ENCODE peak calls at places on chromosomes 12 and 14, in nine cellular contexts. Z, B, A, F, L, T, W, H and C are unnamed samples. For H3K9me3, the result is how much of the 10 kb centered on the place peaks cover.

GRCh38 chr12:120670667-120671066 is 16.3 kb upstream of the MLEC start:
- DNase-seq in Z (no peak), B (no peak), A (no peak), F (no peak), L (no peak), T (no peak), W (no peak), H (no peak), C (no peak)

GRCh38 chr14:103104389-103104653 is 9.8 kb downstream of the EXOC3L4 start:
- DNase-seq in Z (no peak), B (no peak), A (no peak), F (no peak), L (no peak), T (no peak), W (no peak), H (no peak), C (no peak)

GRCh38 chr14:45531022-45531421 is 278.0 kb upstream of the MIS18BP1 start:
- DNase-seq in Z (no peak), B (no peak), A (no peak), F (no peak), L (no peak), T (no peak), W (no peak), H (no peak), C (no peak)

GRCh38 chr12:3668479-3669165 is 84.3 kb downstream of the CRACR2A start:
- DNase-seq in Z (no peak), B (no peak), A (no peak), F (no peak), L (no peak), T (no peak), W (no peak), H (no peak), C (no peak)

GRCh38 chr14:55909879-55910278 is 208.3 kb upstream of the PELI2 start:
- DNase-seq in Z (no peak), B (no peak), A (no peak), F (no peak), L (no peak), T (no peak), W (no peak), H (no peak), C (no peak)

GRCh38 chr12:87217486-87217885 is 811.7 kb downstream of the C12orf50 start:
- DNase-seq in Z (no peak), B (no peak), A (no peak), F (no peak), L (no peak), T (no peak), W (peak), H (no peak), C (no peak)

GRCh38 chr12:59268295-59268809 is 327.5 kb upstream of the SLC16A7 start:
- DNase-seq in Z (no peak), B (no peak), A (no peak), F (no peak), L (no peak), T (no peak), W (no peak), H (no peak), C (peak)

GRCh38 chr12:128091101-128091795 is 175.7 kb upstream of the TMEM132C start:
- DNase-seq in Z (no peak), B (no peak), A (no peak), F (no peak), L (no peak), T (no peak), W (no peak), H (no peak), C (peak)

GRCh38 chr12:108337235-108338223 is 1.6 kb downstream of the CMKLR1 start:
- DNase-seq in Z (no peak), B (no peak), A (peak), F (no peak), L (peak), T (no peak), W (peak), H (peak), C (peak)

GRCh38 chr14:98725196-98725595 is 546.8 kb downstream of the BCL11B start:
- DNase-seq in Z (no peak), B (no peak), A (no peak), F (no peak), L (no peak), T (no peak), W (no peak), H (no peak), C (no peak)

GRCh38 chr12:95601626-95602025 is 50.4 kb upstream of the USP44 start:
- DNase-seq in Z (no peak), B (no peak), A (no peak), F (no peak), L (peak), T (no peak), W (peak), H (no peak), C (no peak)

GRCh38 chr14:60184597-60185555 is 19.7 kb upstream of the DHRS7 start:
- DNase-seq in Z (no peak), B (no peak), A (peak), F (no peak), L (no peak), T (no peak), W (no peak), H (no peak), C (no peak)

GRCh38 chr14:71054706-71055105 is 147.4 kb downstream of the PCNX1 start:
- DNase-seq in Z (no peak), B (no peak), A (no peak), F (no peak), L (no peak), T (no peak), W (no peak), H (no peak), C (no peak)

GRCh38 chr14:95291859-95292542 is 27.7 kb downstream of the CLMN start:
- DNase-seq in Z (no peak), B (peak), A (peak), F (peak), L (peak), T (no peak), W (peak), H (no peak), C (no peak)

GRCh38 chr14:71591929-71592328 is 340.3 kb upstream of the RGS6 start:
- DNase-seq in Z (no peak), B (no peak), A (no peak), F (no peak), L (peak), T (no peak), W (peak), H (no peak), C (no peak)

GRCh38 chr12:64687816-64688599 is 71.2 kb downstream of the GNS start:
- DNase-seq in Z (no peak), B (no peak), A (no peak), F (no peak), L (no peak), T (no peak), W (peak), H (no peak), C (no peak)

GRCh38 chr12:12718382-12718761 is 1.2 kb downstream of the CDKN1B start:
- DNase-seq in Z (no peak), B (no peak), A (no peak), F (no peak), L (no peak), T (no peak), W (no peak), H (no peak), C (no peak)

GRCh38 chr12:4564819-4565218 is 2.8 kb downstream of the DYRK4 start:
- DNase-seq in Z (no peak), B (no peak), A (peak), F (no peak), L (no peak), T (no peak), W (no peak), H (no peak), C (no peak)

GRCh38 chr14:76872796-76873432 is 46.7 kb downstream of the LRRC74A start:
- DNase-seq in Z (peak), B (peak), A (peak), F (peak), L (peak), T (peak), W (peak), H (peak), C (peak)

GRCh38 chr12:50764861-50765324 is 992 bp downstream of the ATF1 start:
- DNase-seq in Z (no peak), B (no peak), A (peak), F (no peak), L (peak), T (peak), W (peak), H (peak), C (no peak)

GRCh38 chr14:92694807-92695206 is 53.6 kb downstream of the LGMN start:
- DNase-seq in Z (no peak), B (no peak), A (no peak), F (no peak), L (no peak), T (no peak), W (no peak), H (no peak), C (no peak)

GRCh38 chr14:75098682-75099081 is 28.2 kb downstream of the NEK9 start:
- DNase-seq in Z (no peak), B (no peak), A (no peak), F (no peak), L (no peak), T (no peak), W (no peak), H (no peak), C (no peak)

GRCh38 chr12:120263725-120264040 is 1.8 kb downstream of the PXN start:
- DNase-seq in Z (no peak), B (no peak), A (no peak), F (no peak), L (no peak), T (no peak), W (no peak), H (no peak), C (no peak)

GRCh38 chr12:108657130-108657745 is 23.5 kb upstream of the SELPLG start:
- DNase-seq in Z (no peak), B (no peak), A (no peak), F (no peak), L (no peak), T (no peak), W (no peak), H (no peak), C (peak)

GRCh38 chr12:64025174-64025958 is 180.9 kb downstream of the SRGAP1 start:
- DNase-seq in Z (no peak), B (no peak), A (no peak), F (no peak), L (no peak), T (no peak), W (no peak), H (no peak), C (no peak)

GRCh38 chr14:70289138-70289537 is 70.3 kb downstream of the COX16 start:
- DNase-seq in Z (no peak), B (no peak), A (no peak), F (no peak), L (no peak), T (peak), W (no peak), H (no peak), C (no peak)

GRCh38 chr12:26573212-26573909 is 259.6 kb downstream of the ITPR2 start:
- DNase-seq in Z (no peak), B (no peak), A (no peak), F (no peak), L (no peak), T (no peak), W (no peak), H (no peak), C (peak)

GRCh38 chr12:18556081-18556645 is 181.6 kb downstream of the PLCZ1 start:
- DNase-seq in Z (no peak), B (no peak), A (no peak), F (no peak), L (no peak), T (no peak), W (peak), H (no peak), C (no peak)

GRCh38 chr12:114936148-114937099 is 252.4 kb upstream of the TBX3 start:
- DNase-seq in Z (no peak), B (no peak), A (no peak), F (no peak), L (peak), T (no peak), W (peak), H (no peak), C (peak)

GRCh38 chr12:115203661-115204060 is 519.7 kb upstream of the TBX3 start:
- DNase-seq in Z (no peak), B (no peak), A (no peak), F (no peak), L (peak), T (no peak), W (peak), H (no peak), C (peak)

GRCh38 chr14:100532916-100533630 is 54.1 kb downstream of the BEGAIN start:
- DNase-seq in Z (no peak), B (peak), A (no peak), F (peak), L (no peak), T (no peak), W (peak), H (no peak), C (no peak)

GRCh38 chr12:95201056-95201670 is 16.1 kb downstream of the FGD6 start:
- DNase-seq in Z (peak), B (no peak), A (no peak), F (no peak), L (peak), T (no peak), W (peak), H (no peak), C (no peak)

GRCh38 chr12:125210104-125210755 is 145.0 kb downstream of the AACS start:
- DNase-seq in Z (no peak), B (no peak), A (no peak), F (no peak), L (no peak), T (no peak), W (no peak), H (no peak), C (no peak)

GRCh38 chr14:101933209-101933608 is 31.2 kb upstream of the DYNC1H1 start:
- DNase-seq in Z (no peak), B (no peak), A (no peak), F (no peak), L (no peak), T (no peak), W (no peak), H (no peak), C (no peak)

GRCh38 chr14:74620497-74620921 is 8.5 kb upstream of the LTBP2 start:
- DNase-seq in Z (peak), B (no peak), A (no peak), F (no peak), L (peak), T (no peak), W (peak), H (no peak), C (peak)

GRCh38 chr12:95943231-95943842 is at the start of gene AMDHD1:
- DNase-seq in Z (peak), B (peak), A (peak), F (peak), L (peak), T (peak), W (peak), H (peak), C (peak)

GRCh38 chr12:6383572-6384498 is at the start of gene LTBR:
- DNase-seq in Z (peak), B (peak), A (no peak), F (peak), L (peak), T (no peak), W (peak), H (peak), C (peak)

GRCh38 chr12:38110026-38110699 is 206.4 kb upstream of the ALG10B start:
- DNase-seq in Z (no peak), B (no peak), A (no peak), F (no peak), L (peak), T (no peak), W (no peak), H (no peak), C (no peak)
- H3K9me3 ChIP-seq in Z (under half), B (under half), A (under half), F (under half), L (under half), T (under half), W (under half), H (under half), C (half or more)

DNA sequence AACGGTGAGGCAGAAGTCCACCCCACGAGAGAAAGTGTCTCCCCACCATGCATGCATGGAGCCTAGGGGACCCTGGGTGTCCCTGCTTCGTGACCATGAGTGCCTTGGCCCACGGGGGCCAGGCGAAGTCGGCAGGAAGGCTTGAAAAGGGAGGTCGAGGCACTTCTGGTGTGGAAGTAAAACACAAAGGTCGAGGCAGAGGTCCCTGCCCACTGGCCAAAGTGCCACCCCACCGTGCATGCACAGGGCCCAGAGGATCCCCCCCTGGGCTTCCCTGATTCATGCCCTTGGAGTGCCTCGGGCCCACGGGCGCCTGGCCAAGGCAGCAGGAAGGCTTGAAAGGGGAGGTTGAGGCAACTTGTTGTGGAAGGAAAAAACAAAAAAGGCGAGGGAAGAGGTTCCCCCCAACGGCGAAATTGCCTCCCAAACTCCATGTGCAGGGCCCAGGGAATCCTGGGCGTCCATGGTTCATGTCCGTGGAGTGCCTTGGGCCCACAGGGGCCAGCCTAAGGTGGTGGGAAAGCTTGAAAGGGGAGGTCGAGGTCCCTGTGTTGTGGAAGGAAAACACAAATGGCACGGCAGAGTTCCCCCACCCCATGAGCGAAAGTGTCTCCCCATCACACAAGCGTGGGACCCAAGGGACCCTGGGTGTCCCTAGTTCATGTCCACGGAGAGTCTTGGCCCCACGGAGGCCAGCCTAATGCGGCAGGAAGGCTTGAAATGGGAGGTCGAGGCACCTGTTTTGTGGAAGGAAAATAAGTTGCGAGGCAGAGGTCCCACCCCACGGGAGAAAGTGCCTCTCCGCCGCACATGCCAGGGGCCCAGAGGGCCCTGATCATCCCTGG is 372.1 kb downstream of the ALG10 start:
- DNase-seq in Z (no peak), B (peak), A (no peak), F (peak), L (no peak), T (no peak), W (no peak), H (no peak), C (peak)
- H3K9me3 ChIP-seq in Z (under half), B (under half), A (under half), F (under half), L (under half), T (under half), W (half or more), H (under half), C (under half)

GRCh38 chr12:132936163-132936562 is 19.9 kb downstream of the ZNF605 start:
- DNase-seq in Z (no peak), B (no peak), A (no peak), F (no peak), L (no peak), T (no peak), W (no peak), H (no peak), C (no peak)
- H3K9me3 ChIP-seq in Z (under half), B (under half), A (under half), F (under half), L (under half), T (half or more), W (half or more), H (under half), C (half or more)

GRCh38 chr14:106508216-106508615 is 981.8 kb downstream of the TMEM121 start:
- DNase-seq in Z (no peak), B (no peak), A (peak), F (no peak), L (no peak), T (no peak), W (no peak), H (no peak), C (no peak)

GRCh38 chr14:106511411-106512198 is 985.2 kb downstream of the TMEM121 start:
- DNase-seq in Z (no peak), B (no peak), A (no peak), F (no peak), L (no peak), T (no peak), W (no peak), H (no peak), C (no peak)

GRCh38 chr14:106507354-106507753 is 981.0 kb downstream of the TMEM121 start:
- DNase-seq in Z (no peak), B (no peak), A (no peak), F (no peak), L (no peak), T (no peak), W (no peak), H (no peak), C (no peak)

GRCh38 chr14:106509176-106509575 is 982.8 kb downstream of the TMEM121 start:
- DNase-seq in Z (no peak), B (no peak), A (no peak), F (no peak), L (no peak), T (no peak), W (no peak), H (no peak), C (no peak)

GRCh38 chr14:106509795-106510194 is 983.4 kb downstream of the TMEM121 start:
- DNase-seq in Z (no peak), B (no peak), A (no peak), F (no peak), L (no peak), T (no peak), W (no peak), H (no peak), C (no peak)
- H3K9me3 ChIP-seq in Z (under half), B (under half), A (under half), F (under half), L (under half), T (under half), W (under half), H (under half), C (half or more)

GRCh38 chr12:20969766-20970165 is 159.3 kb downstream of the SLCO1B3 start:
- DNase-seq in Z (no peak), B (no peak), A (no peak), F (no peak), L (no peak), T (no peak), W (no peak), H (no peak), C (no peak)
- H3K9me3 ChIP-seq in Z (under half), B (under half), A (under half), F (under half), L (under half), T (under half), W (under half), H (under half), C (under half)

GRCh38 chr14:106378191-106378590 is 851.8 kb downstream of the TMEM121 start:
- DNase-seq in Z (no peak), B (no peak), A (peak), F (no peak), L (no peak), T (peak), W (no peak), H (no peak), C (no peak)

GRCh38 chr14:106377432-106377831 is 851.0 kb downstream of the TMEM121 start:
- DNase-seq in Z (no peak), B (no peak), A (no peak), F (no peak), L (no peak), T (no peak), W (no peak), H (no peak), C (no peak)

GRCh38 chr14:106380740-106381139 is 854.4 kb downstream of the TMEM121 start:
- DNase-seq in Z (no peak), B (no peak), A (no peak), F (no peak), L (no peak), T (no peak), W (no peak), H (no peak), C (no peak)
- H3K9me3 ChIP-seq in Z (under half), B (under half), A (under half), F (under half), L (under half), T (under half), W (under half), H (under half), C (half or more)

GRCh38 chr12:131204416-131205311 is 251.0 kb downstream of the ADGRD1 start:
- DNase-seq in Z (no peak), B (no peak), A (no peak), F (no peak), L (no peak), T (no peak), W (no peak), H (no peak), C (no peak)
- H3K9me3 ChIP-seq in Z (under half), B (under half), A (under half), F (under half), L (under half), T (under half), W (under half), H (under half), C (under half)

DNA sequence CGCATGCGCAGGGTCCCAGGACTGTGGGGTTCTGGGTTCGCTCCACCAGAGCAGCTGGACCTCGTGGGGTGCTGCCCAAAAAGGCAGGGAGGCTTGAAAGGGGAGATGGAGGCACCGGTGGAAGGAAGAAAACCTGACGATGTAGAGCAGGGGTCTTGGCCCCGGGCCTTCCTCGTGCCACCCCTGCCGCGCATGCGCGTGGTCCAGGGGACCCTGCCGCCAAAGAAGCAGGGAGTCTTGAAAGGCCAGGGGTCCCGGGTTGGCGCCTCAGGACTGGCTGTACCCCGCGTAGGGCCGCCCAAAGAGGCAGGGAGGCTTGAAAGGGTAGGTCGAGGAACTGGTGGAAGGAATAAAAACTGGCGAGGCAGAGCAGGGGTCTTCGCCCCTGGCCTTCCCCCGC is 321.0 kb downstream of the ALG10 start:
- DNase-seq in Z (no peak), B (no peak), A (no peak), F (no peak), L (no peak), T (no peak), W (no peak), H (no peak), C (no peak)
- H3K9me3 ChIP-seq in Z (under half), B (under half), A (under half), F (under half), L (under half), T (under half), W (under half), H (under half), C (under half)

GRCh38 chr14:23894687-23895419 is 58.7 kb upstream of the DHRS4 start:
- DNase-seq in Z (no peak), B (no peak), A (no peak), F (no peak), L (no peak), T (no peak), W (no peak), H (no peak), C (no peak)
- H3K9me3 ChIP-seq in Z (under half), B (under half), A (under half), F (under half), L (under half), T (under half), W (under half), H (under half), C (under half)